ENCODE peak calls at places on chromosome 22, in five cellular contexts. D, P, L, I and W are unnamed samples.
A peak's percentile ranks its signal among the peaks of the same experiment; 100 is the strongest.

GRCh38 chr22:22161924-22162851 is 82.4 kb upstream of the VPREB1 start:
- DNase-seq in I (no peak), P (no peak), D (no peak), L (no peak), W (no peak)

GRCh38 chr22:40014661-40015255 is 20.0 kb downstream of the FAM83F start:
- DNase-seq in D (no peak), L (no peak), P (no peak), I (no peak), W (no peak)

GRCh38 chr22:49685686-49686085 is 142.0 kb downstream of the BRD1 start:
- DNase-seq in L (no peak), I (no peak), D (no peak), P (no peak), W (no peak)

GRCh38 chr22:49365191-49365837 is 462.4 kb downstream of the BRD1 start:
- DNase-seq in P (no peak), L (no peak), D (no peak), I (no peak), W (peak; percentile 69)

GRCh38 chr22:26669060-26669481 is 11.7 kb downstream of the MIAT start:
- DNase-seq in D (no peak), I (no peak), P (peak; percentile 49), L (peak; percentile 79), W (no peak)

GRCh38 chr22:19737846-19738663 is 14.7 kb downstream of the GP1BB start:
- DNase-seq in I (no peak), D (no peak), P (no peak), L (no peak), W (no peak)

GRCh38 chr22:17121235-17122195 is at the start of gene TMEM121B:
- DNase-seq in L (peak; percentile 92), D (peak; percentile 74), I (peak; percentile 55), P (peak; percentile 55), W (no peak)

GRCh38 chr22:24703101-24703500 is 71.4 kb downstream of the PIWIL3 start:
- DNase-seq in L (peak; percentile 38), D (no peak), I (no peak), P (peak; percentile 57), W (no peak)

GRCh38 chr22:16958475-16958874 is 49.5 kb downstream of the GAB4 start:
- DNase-seq in I (no peak), L (no peak), D (no peak), P (no peak), W (peak; percentile 54)

GRCh38 chr22:30206964-30207363 is 39.6 kb downstream of the LIF start:
- DNase-seq in I (no peak), L (no peak), P (peak; percentile 88), D (peak; percentile 78), W (no peak)

GRCh38 chr22:29231971-29232959 is 26.6 kb downstream of the EMID1 start:
- DNase-seq in P (peak; percentile 21), L (no peak), I (no peak), D (peak; percentile 47), W (no peak)

GRCh38 chr22:27835446-27835845 is 33.9 kb upstream of the MN1 start:
- DNase-seq in P (no peak), I (no peak), L (no peak), D (no peak), W (no peak)

GRCh38 chr22:40176921-40177737 is 596 bp upstream of the TNRC6B start:
- DNase-seq in I (no peak), P (peak; percentile 75), L (peak; percentile 77), D (peak; percentile 30), W (peak; percentile 82)

GRCh38 chr22:21710156-21710555 is 25.4 kb downstream of the YPEL1 start:
- DNase-seq in P (no peak), D (no peak), I (no peak), L (no peak), W (no peak)

GRCh38 chr22:25403752-25404471 is 160.6 kb upstream of the GRK3 start:
- DNase-seq in L (no peak), D (no peak), I (no peak), P (peak; percentile 59), W (no peak)

GRCh38 chr22:34416321-34416900 is 496.1 kb upstream of the LARGE1 start:
- DNase-seq in P (no peak), L (no peak), D (no peak), I (no peak), W (no peak)

GRCh38 chr22:50056214-50056972 is 1.7 kb downstream of the TTLL8 start:
- DNase-seq in I (no peak), P (no peak), D (no peak), L (no peak), W (no peak)

GRCh38 chr22:39392341-39392948 is 7.1 kb upstream of the TAB1 start:
- DNase-seq in I (no peak), D (no peak), L (no peak), P (no peak), W (no peak)

GRCh38 chr22:22752556-22753477 is 108.4 kb downstream of the GGTLC2 start:
- DNase-seq in D (peak; percentile 25), I (peak; percentile 60), P (peak; percentile 88), L (peak; percentile 38), W (peak; percentile 59)

GRCh38 chr22:36951746-36952145 is 38.3 kb downstream of the CSF2RB start:
- DNase-seq in I (no peak), L (no peak), P (no peak), D (no peak), W (no peak)

GRCh38 chr22:36942561-36942960 is 29.1 kb downstream of the CSF2RB start:
- DNase-seq in L (no peak), D (no peak), P (no peak), I (no peak), W (no peak)

GRCh38 chr22:36948273-36949055 is 35.0 kb downstream of the CSF2RB start:
- DNase-seq in I (no peak), L (no peak), D (no peak), P (no peak), W (no peak)

GRCh38 chr22:36950797-36951590 is 37.6 kb downstream of the CSF2RB start:
- DNase-seq in D (no peak), L (no peak), P (no peak), I (no peak), W (no peak)

DNA sequence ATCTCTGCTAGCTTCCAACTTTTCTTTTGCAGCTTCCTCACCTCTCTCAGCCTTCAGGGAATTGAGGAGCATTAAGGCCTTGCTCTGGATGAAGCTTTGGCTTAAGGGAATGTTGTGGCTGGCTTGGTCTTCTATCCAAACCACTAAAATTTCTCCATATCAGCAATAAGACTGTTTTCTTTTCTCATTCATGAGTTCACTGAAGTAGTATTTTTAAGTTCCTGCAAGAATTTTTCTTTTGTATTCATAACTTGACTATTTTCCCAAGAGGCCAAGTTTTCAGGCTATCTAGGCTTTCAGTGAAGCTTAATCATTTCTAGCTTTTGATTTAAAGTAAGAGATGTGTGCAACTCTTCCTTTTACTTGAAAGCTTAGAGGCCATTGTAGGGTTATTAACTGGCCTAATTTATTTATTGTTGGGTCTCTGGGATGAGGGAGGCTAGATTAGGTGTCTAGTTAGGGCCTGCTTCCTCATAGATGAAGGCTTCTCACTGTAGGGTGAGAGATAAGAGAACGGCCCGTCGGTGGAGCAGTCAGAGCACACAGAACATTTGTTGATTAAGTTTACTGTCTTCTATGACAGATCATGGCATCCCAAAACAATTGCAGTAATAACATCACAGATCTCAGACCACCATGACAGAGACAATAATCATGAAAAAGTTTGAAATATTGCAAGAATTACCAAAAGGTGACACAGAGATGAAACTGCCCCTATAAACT is 33.2 kb downstream of the CSF2RB start:
- DNase-seq in I (no peak), D (no peak), P (no peak), L (no peak), W (no peak)
- TF ChIP-seq CTCF in I (no peak), D (no peak), P (no peak), L (no peak), W (no peak)

GRCh38 chr22:45208993-45209838 is 31.5 kb downstream of the KIAA0930 start:
- DNase-seq in L (peak; percentile 97), P (peak; percentile 79), D (no peak), I (no peak), W (peak; percentile 85)
- TF ChIP-seq CTCF in L (peak; percentile 76), P (peak; percentile 70), D (peak; percentile 35), I (no peak), W (peak; percentile 73)

DNA sequence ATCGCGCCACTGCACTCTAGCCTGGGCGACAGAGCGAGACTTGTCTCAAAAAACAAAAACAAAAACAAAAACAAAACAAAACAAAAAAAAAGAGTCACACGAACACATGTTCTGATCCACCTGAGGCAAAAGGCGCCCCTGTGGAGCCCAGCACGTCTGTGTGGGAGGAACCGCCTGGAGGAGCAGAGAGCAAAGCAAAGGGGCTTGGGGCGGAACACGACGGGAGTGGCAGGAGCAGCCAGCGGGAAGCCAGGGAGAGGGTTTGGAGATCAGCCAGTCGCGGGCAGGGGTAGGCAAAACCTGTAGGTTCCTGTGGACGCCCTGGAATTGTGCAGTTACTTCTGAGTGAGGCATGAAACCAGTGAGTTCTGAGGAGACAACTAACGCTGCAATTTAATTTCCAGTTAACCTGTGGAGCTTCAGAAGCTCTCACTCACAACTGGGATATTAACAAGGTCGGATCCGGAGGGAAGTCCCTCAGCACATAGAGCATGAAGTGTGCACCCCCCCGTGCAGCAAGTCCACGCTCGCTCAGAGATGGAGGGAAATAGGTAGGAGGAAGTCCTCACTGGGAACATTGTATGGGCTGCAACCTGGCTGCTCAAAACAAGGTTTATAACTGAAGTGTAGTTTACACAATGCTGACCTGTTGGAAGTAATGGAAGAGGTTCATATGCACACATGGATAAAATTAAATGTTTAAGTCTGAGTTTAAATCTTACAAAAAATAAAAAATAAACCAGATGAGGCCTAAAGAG is 13.2 kb upstream of the USP18 start:
- DNase-seq in I (no peak), D (peak; percentile 24), P (no peak), L (no peak), W (no peak)
- TF ChIP-seq CTCF in I (no peak), D (no peak), P (no peak), L (no peak), W (no peak)

DNA sequence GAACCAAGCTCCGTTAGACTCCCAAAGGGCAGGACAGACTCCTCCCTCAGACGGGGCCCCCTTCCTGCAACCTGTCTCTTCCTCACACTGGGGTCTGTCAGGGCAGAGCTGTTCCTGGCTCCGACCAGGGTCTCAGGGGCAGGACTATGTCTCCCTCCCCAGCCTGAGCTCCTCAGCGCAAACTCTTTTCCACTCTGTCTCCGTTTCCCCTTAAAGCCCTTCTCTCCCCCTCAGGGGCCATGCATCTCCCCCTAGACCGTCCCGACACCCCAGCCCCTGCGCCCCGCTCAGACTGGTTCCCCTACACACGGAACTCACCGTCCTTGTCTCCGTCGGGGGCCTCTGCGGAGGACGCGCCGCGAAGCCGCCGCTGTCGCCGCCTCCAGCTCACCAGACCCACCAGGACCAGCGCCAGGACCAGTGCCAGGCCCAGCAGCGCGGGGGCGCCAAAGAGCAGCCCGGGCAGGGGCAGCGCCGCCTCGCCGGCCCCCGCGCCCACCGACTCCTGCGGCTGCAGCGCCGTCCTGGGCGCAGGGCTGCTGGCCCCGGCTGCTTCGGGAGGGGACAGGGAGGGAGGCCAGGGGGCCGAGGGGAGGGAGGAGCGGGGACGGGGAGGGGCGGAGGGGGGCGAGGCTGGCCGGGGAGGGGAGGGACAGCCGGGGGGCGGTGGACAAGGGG is 684 bp downstream of the TNFRSF13C start:
- DNase-seq in P (peak; percentile 28), L (peak; percentile 95), I (no peak), D (peak; percentile 75), W (peak; percentile 90)
- TF ChIP-seq CTCF in P (peak; percentile 43), L (peak; percentile 90), I (no peak), D (peak; percentile 75), W (peak; percentile 77)